ENCODE peak calls at places on chromosomes 11 and 22, in six cellular contexts. One of them, this sample, is unnamed.

GRCh38 chr22:37334859-37335818 is 52.8 kb downstream of the CYTH4 start:
- DNase-seq in Kasumi-1: no peak
- DNase-seq in GM23248: peak; percentile 40
- DNase-seq in DMS153: no peak
- DNase-seq in stimulated activated CD8-positive, alpha-beta memory T cell treated with anti-CD3 and anti-CD28 coated beads, Interleukin-15, amount 100 ng/mL, for 4 hours: no peak
- DNase-seq in pulmonary artery endothelial cell: no peak
- DNase-seq in this sample: no peak

GRCh38 chr11:22244986-22245592 is 52.2 kb downstream of the ANO5 start:
- DNase-seq in Kasumi-1: peak; percentile 52
- DNase-seq in GM23248: peak; percentile 70
- DNase-seq in DMS153: no peak
- DNase-seq in stimulated activated CD8-positive, alpha-beta memory T cell treated with anti-CD3 and anti-CD28 coated beads, Interleukin-15, amount 100 ng/mL, for 4 hours: no peak
- DNase-seq in pulmonary artery endothelial cell: peak; percentile 1
- DNase-seq in this sample: peak; percentile 6

GRCh38 chr22:35582861-35583670 is 34.1 kb downstream of the MB start:
- DNase-seq in Kasumi-1: peak; percentile 54
- DNase-seq in GM23248: peak; percentile 70
- DNase-seq in DMS153: peak; percentile 52
- DNase-seq in stimulated activated CD8-positive, alpha-beta memory T cell treated with anti-CD3 and anti-CD28 coated beads, Interleukin-15, amount 100 ng/mL, for 4 hours: peak; percentile 8
- DNase-seq in pulmonary artery endothelial cell: peak; percentile 22
- DNase-seq in this sample: no peak

GRCh38 chr22:48950151-48950915 is 877.3 kb downstream of the BRD1 start:
- DNase-seq in Kasumi-1: no peak
- DNase-seq in GM23248: no peak
- DNase-seq in DMS153: no peak
- DNase-seq in stimulated activated CD8-positive, alpha-beta memory T cell treated with anti-CD3 and anti-CD28 coated beads, Interleukin-15, amount 100 ng/mL, for 4 hours: no peak
- DNase-seq in pulmonary artery endothelial cell: no peak
- DNase-seq in this sample: no peak

GRCh38 chr11:24082241-24082640 is 414.6 kb upstream of the LUZP2 start:
- DNase-seq in Kasumi-1: no peak
- DNase-seq in GM23248: no peak
- DNase-seq in DMS153: no peak
- DNase-seq in stimulated activated CD8-positive, alpha-beta memory T cell treated with anti-CD3 and anti-CD28 coated beads, Interleukin-15, amount 100 ng/mL, for 4 hours: no peak
- DNase-seq in pulmonary artery endothelial cell: no peak
- DNase-seq in this sample: no peak

GRCh38 chr11:133041928-133042890 is 490.1 kb downstream of the OPCML start:
- DNase-seq in Kasumi-1: no peak
- DNase-seq in GM23248: no peak
- DNase-seq in DMS153: no peak
- DNase-seq in stimulated activated CD8-positive, alpha-beta memory T cell treated with anti-CD3 and anti-CD28 coated beads, Interleukin-15, amount 100 ng/mL, for 4 hours: no peak
- DNase-seq in pulmonary artery endothelial cell: no peak
- DNase-seq in this sample: no peak

GRCh38 chr11:61890536-61891330 is 612 bp downstream of the FADS3 start:
- DNase-seq in Kasumi-1: peak; percentile 17
- DNase-seq in GM23248: peak; percentile 95
- DNase-seq in DMS153: no peak
- DNase-seq in stimulated activated CD8-positive, alpha-beta memory T cell treated with anti-CD3 and anti-CD28 coated beads, Interleukin-15, amount 100 ng/mL, for 4 hours: no peak
- DNase-seq in pulmonary artery endothelial cell: peak; percentile 24
- DNase-seq in this sample: no peak

GRCh38 chr11:6237271-6237670 is 1.6 kb upstream of the CNGA4 start:
- DNase-seq in Kasumi-1: no peak
- DNase-seq in GM23248: no peak
- DNase-seq in DMS153: no peak
- DNase-seq in stimulated activated CD8-positive, alpha-beta memory T cell treated with anti-CD3 and anti-CD28 coated beads, Interleukin-15, amount 100 ng/mL, for 4 hours: no peak
- DNase-seq in pulmonary artery endothelial cell: no peak
- DNase-seq in this sample: no peak

GRCh38 chr11:16225623-16226022 is 130.7 kb downstream of the SOX6 start:
- DNase-seq in Kasumi-1: no peak
- DNase-seq in GM23248: no peak
- DNase-seq in DMS153: no peak
- DNase-seq in stimulated activated CD8-positive, alpha-beta memory T cell treated with anti-CD3 and anti-CD28 coated beads, Interleukin-15, amount 100 ng/mL, for 4 hours: no peak
- DNase-seq in pulmonary artery endothelial cell: no peak
- DNase-seq in this sample: no peak

GRCh38 chr22:35657571-35658312 is 9.5 kb downstream of the APOL6 start:
- DNase-seq in Kasumi-1: no peak
- DNase-seq in GM23248: no peak
- DNase-seq in DMS153: no peak
- DNase-seq in stimulated activated CD8-positive, alpha-beta memory T cell treated with anti-CD3 and anti-CD28 coated beads, Interleukin-15, amount 100 ng/mL, for 4 hours: no peak
- DNase-seq in pulmonary artery endothelial cell: no peak
- DNase-seq in this sample: no peak

This sample was measured in hypothalamus.